ENCODE peak calls at places on chromosomes 12 and 14, in five cellular contexts. A is mucosa of descending colon; F is activated T-cell treated with anti-CD3 and anti-CD28 coated beads, Interleukin-2, amount 50 U/mL, for 72 hours; Z is stimulated activated CD4-positive, alpha-beta T cell treated with anti-CD3 and anti-CD28 coated beads, Interleukin-1b, Interleukin-23, amount 100 ng/mL, for 24 hours; C is Right ventricle myocardium superior. G is an unnamed sample.

GRCh38 chr12:39230086-39230485 is 212.8 kb downstream of the KIF21A start:
- DNase-seq in A (no peak), F (no peak), Z (no peak), C (no peak), G (no peak)

GRCh38 chr14:76117789-76118188 is 33.9 kb upstream of the GPATCH2L start:
- DNase-seq in A (no peak), F (no peak), Z (no peak), C (no peak), G (peak)

GRCh38 chr14:24965578-24965933 is 84.4 kb downstream of the STXBP6 start:
- DNase-seq in A (no peak), F (no peak), Z (no peak), C (no peak), G (no peak)

GRCh38 chr14:77316872-77317271 is 3.8 kb downstream of the POMT2 start:
- DNase-seq in A (no peak), F (no peak), Z (no peak), C (no peak), G (no peak)

GRCh38 chr12:133231001-133231400 is 4.7 kb downstream of the ANHX start:
- DNase-seq in A (no peak), F (no peak), Z (no peak), C (no peak), G (no peak)

GRCh38 chr12:41142376-41142775 is 45.7 kb upstream of the PDZRN4 start:
- DNase-seq in A (no peak), F (no peak), Z (no peak), C (no peak), G (no peak)

GRCh38 chr12:89707623-89707991 is 1.0 kb downstream of the ATP2B1 start:
- DNase-seq in A (peak), F (peak), Z (no peak), C (peak), G (peak)

GRCh38 chr12:52087961-52088820 is 8.7 kb downstream of the SMIM41 start:
- DNase-seq in A (no peak), F (no peak), Z (no peak), C (no peak), G (peak)

GRCh38 chr12:108112815-108113556 is 16.1 kb upstream of the WSCD2 start:
- DNase-seq in A (no peak), F (no peak), Z (no peak), C (no peak), G (no peak)

GRCh38 chr12:7060353-7060954 is at the start of gene C1S:
- DNase-seq in A (no peak), F (no peak), Z (no peak), C (peak), G (peak)

GRCh38 chr12:126036348-126036747 is 971.1 kb downstream of the AACS start:
- DNase-seq in A (no peak), F (no peak), Z (no peak), C (no peak), G (no peak)

GRCh38 chr14:88522393-88522792 is 32.4 kb downstream of the PTPN21 start:
- DNase-seq in A (no peak), F (no peak), Z (no peak), C (no peak), G (no peak)

GRCh38 chr14:61934385-61934784 is 172.2 kb downstream of the SNAPC1 start:
- DNase-seq in A (no peak), F (peak), Z (no peak), C (no peak), G (no peak)

GRCh38 chr14:75631453-75631831 is 29.2 kb downstream of the ERG28 start:
- DNase-seq in A (no peak), F (no peak), Z (no peak), C (no peak), G (peak)

GRCh38 chr14:50303744-50304471 is 8.1 kb downstream of the L2HGDH start:
- DNase-seq in A (no peak), F (no peak), Z (no peak), C (no peak), G (no peak)

GRCh38 chr12:13571035-13571434 is 374.5 kb downstream of the EMP1 start:
- DNase-seq in A (no peak), F (no peak), Z (no peak), C (no peak), G (no peak)

GRCh38 chr12:52440821-52441319 is 6.7 kb upstream of the KRT75 start:
- DNase-seq in A (no peak), F (no peak), Z (no peak), C (no peak), G (no peak)

GRCh38 chr12:26233620-26234019 is 38.2 kb downstream of the SSPN start:
- DNase-seq in A (no peak), F (no peak), Z (no peak), C (no peak), G (no peak)

GRCh38 chr12:43282106-43282505 is 269.9 kb downstream of the ADAMTS20 start:
- DNase-seq in A (no peak), F (no peak), Z (no peak), C (no peak), G (no peak)

GRCh38 chr14:91873476-91874265 is 6.3 kb upstream of the TC2N start:
- DNase-seq in A (peak), F (peak), Z (no peak), C (no peak), G (no peak)

GRCh38 chr12:5584776-5585560 is 153.1 kb downstream of the NTF3 start:
- DNase-seq in A (no peak), F (no peak), Z (no peak), C (no peak), G (no peak)

GRCh38 chr14:43687866-43688265 is 819.2 kb downstream of the FSCB start:
- DNase-seq in A (no peak), F (no peak), Z (no peak), C (no peak), G (no peak)

GRCh38 chr12:104672096-104672445 is 215.3 kb downstream of the CHST11 start:
- DNase-seq in A (no peak), F (no peak), Z (no peak), C (no peak), G (no peak)

GRCh38 chr12:12759234-12759915 is 26.1 kb upstream of the APOLD1 start:
- DNase-seq in A (no peak), F (no peak), Z (no peak), C (no peak), G (no peak)

GRCh38 chr12:95204141-95204866 is 13.0 kb downstream of the FGD6 start:
- DNase-seq in A (peak), F (no peak), Z (no peak), C (no peak), G (no peak)

GRCh38 chr14:35687335-35687939 is 121.7 kb downstream of the RALGAPA1 start:
- DNase-seq in A (no peak), F (peak), Z (no peak), C (no peak), G (peak)

GRCh38 chr12:32901553-32901952 is 5.0 kb upstream of the PKP2 start:
- DNase-seq in A (no peak), F (no peak), Z (no peak), C (no peak), G (no peak)

GRCh38 chr12:122517877-122518276 is 8.9 kb downstream of the RSRC2 start:
- DNase-seq in A (no peak), F (no peak), Z (no peak), C (no peak), G (no peak)

G was measured in WERI-Rb-1.